ENCODE peak calls at places on chromosomes 1 and 21, in ten cellular contexts. T is sigmoid colon; L is NCI-H82; K is left ventricle myocardium inferior; F is activated naive CD8-positive, alpha-beta T cell treated with anti-CD3 and anti-CD28 coated beads, Interleukin-2, amount 10 ng/mL, durations not matched to agents 7 days and 5 days; U is cardiac muscle cell; D is brain microvascular endothelial cell; G is activated gamma-delta T cell; S is H4; Q is DMS153. M is an unnamed sample.

GRCh38 chr1:2232916-2233438 is 4.9 kb downstream of the SKI start:
- DNase-seq in T (no peak), L (no peak), K (no peak), F (no peak), U (no peak), D (no peak), G (no peak), S (no peak), Q (no peak), M (no peak)

GRCh38 chr1:160814316-160814715 is 18.3 kb downstream of the LY9 start:
- DNase-seq in T (no peak), L (no peak), K (no peak), F (no peak), U (no peak), D (no peak), G (no peak), S (no peak), Q (no peak), M (no peak)

GRCh38 chr1:229855999-229856650 is 210.9 kb upstream of the GALNT2 start:
- DNase-seq in T (no peak), L (peak), K (no peak), F (peak), U (no peak), D (no peak), G (no peak), S (no peak), Q (no peak), M (no peak)

GRCh38 chr1:33501309-33501708 is 28.9 kb downstream of the ZSCAN20 start:
- DNase-seq in T (no peak), L (no peak), K (no peak), F (no peak), U (no peak), D (no peak), G (no peak), S (no peak), Q (no peak), M (no peak)

GRCh38 chr1:87017994-87018672 is 103.7 kb downstream of the HS2ST1 start:
- DNase-seq in T (no peak), L (no peak), K (no peak), F (no peak), U (no peak), D (no peak), G (no peak), S (no peak), Q (no peak), M (no peak)

GRCh38 chr1:216535059-216535458 is 111.8 kb upstream of the USH2A start:
- DNase-seq in T (no peak), L (no peak), K (no peak), F (no peak), U (no peak), D (no peak), G (no peak), S (no peak), Q (no peak), M (no peak)

GRCh38 chr1:232767381-232768074 is 37.7 kb upstream of the MAP10 start:
- DNase-seq in T (peak), L (no peak), K (no peak), F (no peak), U (no peak), D (peak), G (no peak), S (peak), Q (no peak), M (peak)

GRCh38 chr1:31795801-31796621 is 19.8 kb downstream of the SPOCD1 start:
- DNase-seq in T (peak), L (peak), K (no peak), F (peak), U (no peak), D (peak), G (no peak), S (peak), Q (peak), M (no peak)

GRCh38 chr1:77900687-77901293 is 12.4 kb downstream of the NEXN start:
- DNase-seq in T (no peak), L (peak), K (no peak), F (no peak), U (peak), D (peak), G (no peak), S (peak), Q (peak), M (peak)

GRCh38 chr1:160665330-160666078 is 18.7 kb upstream of the SLAMF1 start:
- DNase-seq in T (no peak), L (no peak), K (peak), F (no peak), U (no peak), D (no peak), G (no peak), S (no peak), Q (no peak), M (no peak)

GRCh38 chr1:158972841-158973240 is 36.9 kb upstream of the IFI16 start:
- DNase-seq in T (no peak), L (no peak), K (no peak), F (no peak), U (peak), D (no peak), G (no peak), S (peak), Q (peak), M (no peak)

GRCh38 chr1:26280333-26281042 is 602 bp downstream of the SH3BGRL3 start:
- DNase-seq in T (no peak), L (peak), K (no peak), F (no peak), U (no peak), D (peak), G (no peak), S (peak), Q (no peak), M (no peak)

GRCh38 chr1:229046251-229046853 is 224.6 kb upstream of the RAB4A start:
- DNase-seq in T (no peak), L (no peak), K (no peak), F (no peak), U (no peak), D (no peak), G (no peak), S (no peak), Q (no peak), M (no peak)

GRCh38 chr1:204449631-204450280 is 38.1 kb upstream of the PPP1R15B start:
- DNase-seq in T (no peak), L (no peak), K (no peak), F (no peak), U (no peak), D (no peak), G (no peak), S (no peak), Q (no peak), M (no peak)

GRCh38 chr1:232599178-232600041 is 30.5 kb downstream of the SIPA1L2 start:
- DNase-seq in T (no peak), L (no peak), K (no peak), F (no peak), U (no peak), D (no peak), G (no peak), S (peak), Q (no peak), M (no peak)

GRCh38 chr1:162878000-162878596 is 17.1 kb upstream of the CCDC190 start:
- DNase-seq in T (peak), L (peak), K (peak), F (no peak), U (peak), D (peak), G (no peak), S (peak), Q (peak), M (peak)

GRCh38 chr1:226664413-226665101 is 74.5 kb downstream of the ITPKB start:
- DNase-seq in T (peak), L (no peak), K (peak), F (peak), U (no peak), D (peak), G (no peak), S (no peak), Q (no peak), M (no peak)

GRCh38 chr1:6686294-6686693 is 15.3 kb downstream of the DNAJC11 start:
- DNase-seq in T (no peak), L (no peak), K (no peak), F (no peak), U (no peak), D (peak), G (no peak), S (no peak), Q (no peak), M (no peak)

GRCh38 chr1:232938926-232939325 is 11.5 kb upstream of the NTPCR start:
- DNase-seq in T (no peak), L (no peak), K (no peak), F (no peak), U (no peak), D (no peak), G (no peak), S (no peak), Q (no peak), M (no peak)

GRCh38 chr1:241771117-241771516 is 76.9 kb upstream of the EXO1 start:
- DNase-seq in T (no peak), L (no peak), K (no peak), F (no peak), U (no peak), D (no peak), G (no peak), S (no peak), Q (no peak), M (no peak)

GRCh38 chr1:27598288-27598687 is 5.7 kb downstream of the AHDC1 start:
- DNase-seq in T (peak), L (peak), K (peak), F (no peak), U (no peak), D (no peak), G (no peak), S (no peak), Q (no peak), M (no peak)

GRCh38 chr1:2879591-2879990 is 78.1 kb upstream of the TTC34 start:
- DNase-seq in T (no peak), L (no peak), K (no peak), F (no peak), U (no peak), D (no peak), G (no peak), S (no peak), Q (no peak), M (no peak)

GRCh38 chr1:98919652-98920051 is 85.0 kb downstream of the PLPPR5 start:
- DNase-seq in T (no peak), L (no peak), K (no peak), F (no peak), U (no peak), D (no peak), G (no peak), S (no peak), Q (no peak), M (no peak)

GRCh38 chr1:85587846-85588245 is 7.3 kb downstream of the CCN1 start:
- DNase-seq in T (no peak), L (peak), K (no peak), F (no peak), U (no peak), D (no peak), G (no peak), S (no peak), Q (no peak), M (no peak)

GRCh38 chr1:219495737-219496408 is 117.0 kb downstream of the ZC3H11B start:
- DNase-seq in T (no peak), L (no peak), K (no peak), F (no peak), U (no peak), D (no peak), G (no peak), S (no peak), Q (no peak), M (no peak)

GRCh38 chr1:217419152-217419551 is 211.7 kb downstream of the GPATCH2 start:
- DNase-seq in T (no peak), L (no peak), K (no peak), F (no peak), U (no peak), D (no peak), G (no peak), S (no peak), Q (no peak), M (no peak)

GRCh38 chr1:12244078-12244477 is 14.2 kb downstream of the VPS13D start:
- DNase-seq in T (no peak), L (peak), K (no peak), F (no peak), U (peak), D (no peak), G (no peak), S (no peak), Q (no peak), M (peak)

GRCh38 chr1:228872080-228872479 is 136.8 kb downstream of the RHOU start:
- DNase-seq in T (no peak), L (no peak), K (no peak), F (no peak), U (no peak), D (no peak), G (no peak), S (no peak), Q (no peak), M (no peak)

GRCh38 chr1:43373034-43373940 is 5.5 kb upstream of the ELOVL1 start:
- DNase-seq in T (no peak), L (no peak), K (peak), F (no peak), U (no peak), D (peak), G (no peak), S (peak), Q (no peak), M (no peak)

GRCh38 chr21:25790122-25790951 is 55.6 kb downstream of the GABPA start:
- DNase-seq in T (no peak), L (peak), K (no peak), F (no peak), U (peak), D (peak), G (no peak), S (peak), Q (peak), M (peak)

GRCh38 chr1:243718893-243719292 is 131.2 kb downstream of the AKT3 start:
- DNase-seq in T (no peak), L (peak), K (no peak), F (no peak), U (no peak), D (no peak), G (no peak), S (no peak), Q (no peak), M (no peak)

GRCh38 chr21:40019076-40019475 is 151.8 kb downstream of the PCP4 start:
- DNase-seq in T (no peak), L (peak), K (no peak), F (no peak), U (no peak), D (no peak), G (no peak), S (no peak), Q (no peak), M (no peak)